ENCODE peak calls at places on chromosomes 7 and 10, in nine cellular contexts. T is A549, X is transverse colon, Z is stomach, V is HCT116, F is HepG2, M is gastrocnemius medialis, B is ovary, N is heart left ventricle. O is an unnamed sample.

GRCh38 chr10:119233821-119234220 is 26.4 kb downstream of the GRK5 start:
- DNase-seq in T (no peak), B (no peak), F (no peak), Z (no peak), N (no peak), X (no peak), M (no peak), V (no peak), O (no peak)

GRCh38 chr7:153835712-153836265 is 216.4 kb upstream of the DPP6 start:
- DNase-seq in N (no peak), V (no peak), M (no peak), T (no peak), X (peak), F (no peak), B (no peak), Z (no peak), O (no peak)

GRCh38 chr7:54882694-54883093 is 123.7 kb upstream of the SEC61G start:
- DNase-seq in F (no peak), B (no peak), V (no peak), M (no peak), Z (no peak), N (no peak), X (no peak), T (no peak), O (no peak)

GRCh38 chr7:159116581-159117339 is 27.9 kb downstream of the VIPR2 start:
- DNase-seq in Z (no peak), T (no peak), M (no peak), N (no peak), F (no peak), X (no peak), V (no peak), B (no peak), O (no peak)

GRCh38 chr7:104971290-104972071 is 42.5 kb upstream of the KMT2E start:
- DNase-seq in M (no peak), F (peak), V (no peak), X (peak), B (no peak), N (peak), Z (peak), T (peak), O (no peak)

GRCh38 chr7:4479367-4480039 is 202.6 kb upstream of the FOXK1 start:
- DNase-seq in B (no peak), T (peak), X (peak), N (no peak), Z (no peak), V (peak), M (no peak), F (peak), O (no peak)

GRCh38 chr10:54958844-54959243 is 157.8 kb upstream of the PCDH15 start:
- DNase-seq in B (no peak), Z (no peak), X (no peak), M (no peak), V (no peak), T (no peak), F (no peak), N (no peak), O (no peak)

GRCh38 chr10:132163826-132164515 is 22.8 kb upstream of the DPYSL4 start:
- DNase-seq in N (no peak), Z (no peak), X (no peak), T (no peak), F (no peak), M (no peak), V (no peak), B (no peak), O (no peak)

GRCh38 chr10:66837990-66838389 is 87.8 kb upstream of the LRRTM3 start:
- DNase-seq in V (no peak), B (no peak), M (no peak), N (no peak), Z (no peak), T (no peak), F (no peak), X (no peak), O (no peak)

GRCh38 chr10:125799446-125799845 is 23.6 kb downstream of the UROS start:
- DNase-seq in Z (no peak), T (no peak), B (no peak), X (no peak), F (no peak), V (no peak), N (no peak), M (no peak), O (no peak)
- TF ChIP-seq POLR2A in Z (no peak), T (no peak), B (no peak), X (no peak), F (no peak), V (no peak), N (no peak), M (no peak), O (no peak)

GRCh38 chr7:65037740-65038678 is 31.5 kb upstream of the ERV3-1 start:
- DNase-seq in T (peak), V (peak), Z (peak), B (peak), N (peak), M (peak), X (peak), F (peak), O (peak)
- TF ChIP-seq POLR2A in T (peak), V (no peak), Z (no peak), B (no peak), N (peak), M (peak), X (peak), F (peak), O (peak)

GRCh38 chr10:11145498-11145855 is 127.8 kb downstream of the CELF2 start:
- DNase-seq in F (no peak), X (peak), T (no peak), M (no peak), V (no peak), N (peak), B (no peak), Z (peak), O (no peak)
- TF ChIP-seq POLR2A in F (no peak), X (peak), T (no peak), M (no peak), V (no peak), N (no peak), B (no peak), Z (no peak), O (no peak)

DNA sequence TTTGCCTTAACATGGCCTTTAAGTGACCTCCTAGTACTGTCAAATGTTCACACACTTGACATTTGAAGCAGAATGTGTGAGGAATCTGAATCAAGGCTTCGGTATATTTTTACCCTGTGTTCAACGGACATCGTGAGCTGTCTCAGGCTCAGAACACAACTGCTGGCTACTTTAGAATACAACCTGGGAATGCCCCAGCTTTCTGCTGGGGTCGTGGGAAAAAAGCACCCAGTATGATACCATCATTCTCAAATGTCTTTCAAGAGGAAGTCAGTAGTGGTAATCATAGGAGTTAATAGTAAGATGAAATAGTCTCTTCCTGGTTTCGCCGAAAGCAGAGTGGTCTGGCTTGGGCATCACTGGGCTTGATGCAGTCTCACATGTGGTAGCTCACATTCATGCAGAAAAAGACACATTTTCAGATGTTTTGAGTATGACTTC is 67.2 kb downstream of the CREB5 start:
- DNase-seq in V (no peak), Z (no peak), B (no peak), N (no peak), X (no peak), M (no peak), F (no peak), T (no peak), O (no peak)
- TF ChIP-seq POLR2A in V (no peak), Z (no peak), B (no peak), N (no peak), X (no peak), M (no peak), F (no peak), T (no peak), O (no peak)

GRCh38 chr7:140276001-140276400 is 99.2 kb upstream of the KDM7A start:
- DNase-seq in F (no peak), Z (no peak), V (no peak), B (no peak), T (no peak), X (no peak), N (no peak), M (no peak), O (no peak)
- TF ChIP-seq POLR2A in F (no peak), Z (no peak), V (no peak), B (no peak), T (no peak), X (no peak), N (no peak), M (no peak), O (no peak)

GRCh38 chr7:76049295-76049694 is 1.4 kb downstream of the MDH2 start:
- DNase-seq in X (no peak), B (no peak), T (no peak), V (no peak), M (no peak), F (no peak), N (no peak), Z (no peak), O (no peak)
- TF ChIP-seq POLR2A in X (no peak), B (no peak), T (no peak), V (no peak), M (no peak), F (no peak), N (no peak), Z (no peak), O (no peak)